ENCODE peak calls at places on chromosomes 7 and 10, in ten cellular contexts. C is H7; Y is SW480; X is ELR; P is SW 1271; I is gastrocnemius medialis; J is mesenteric fat pad; G is astrocyte of the spinal cord; E is IMR-90; K is CD8-positive, alpha-beta T cell. O is an unnamed sample.

GRCh38 chr7:5139998-5140397 is 50.0 kb upstream of the WIPI2 start:
- DNase-seq in K (no peak), E (peak; percentile 9), G (no peak), Y (no peak), C (peak; percentile 70), P (no peak), I (no peak), J (no peak), X (peak; percentile 50), O (no peak)

GRCh38 chr7:130365511-130366441 is 14.5 kb upstream of the CPA1 start:
- DNase-seq in J (no peak), K (no peak), Y (peak; percentile 88), I (peak; percentile 85), P (no peak), G (peak; percentile 96), C (peak; percentile 72), X (peak; percentile 91), E (peak; percentile 94), O (no peak)

GRCh38 chr10:69795242-69795934 is 6.3 kb upstream of the COL13A1 start:
- DNase-seq in E (no peak), X (no peak), G (no peak), K (no peak), I (no peak), Y (no peak), C (no peak), J (no peak), P (no peak), O (no peak)

GRCh38 chr10:5812283-5813090 is 747 bp downstream of the GDI2 start:
- DNase-seq in E (no peak), X (peak; percentile 50), G (peak; percentile 15), C (peak; percentile 85), K (peak; percentile 63), J (no peak), I (peak; percentile 41), Y (peak; percentile 10), P (no peak), O (no peak)

GRCh38 chr7:33981221-33981620 is 75.9 kb downstream of the BMPER start:
- DNase-seq in G (no peak), P (no peak), Y (no peak), C (no peak), E (peak; percentile 15), X (peak; percentile 50), K (no peak), J (no peak), I (no peak), O (no peak)

GRCh38 chr10:20814116-20814515 is 83.0 kb downstream of the NEBL start:
- DNase-seq in X (no peak), K (no peak), C (no peak), G (no peak), I (no peak), J (no peak), E (no peak), Y (no peak), P (no peak), O (no peak)

GRCh38 chr10:14855453-14855852 is 17.3 kb downstream of the HSPA14 start:
- DNase-seq in J (no peak), E (no peak), X (no peak), G (no peak), K (no peak), C (no peak), P (no peak), I (no peak), Y (no peak), O (no peak)

GRCh38 chr10:28470873-28471704 is 61.8 kb upstream of the WAC start:
- DNase-seq in Y (no peak), E (no peak), P (no peak), I (no peak), G (no peak), X (no peak), C (peak; percentile 19), J (no peak), K (peak; percentile 34), O (no peak)

GRCh38 chr7:139673230-139673629 is 104.6 kb downstream of the HIPK2 start:
- DNase-seq in X (no peak), J (no peak), I (no peak), K (no peak), E (no peak), C (peak; percentile 69), Y (no peak), P (no peak), G (no peak), O (no peak)

GRCh38 chr7:14403587-14403986 is 414.1 kb upstream of the ETV1 start:
- DNase-seq in Y (peak; percentile 94), G (peak; percentile 60), I (no peak), K (no peak), P (no peak), J (no peak), E (no peak), C (no peak), X (peak; percentile 30), O (no peak)

GRCh38 chr10:70119623-70120022 is 13.0 kb downstream of the AIFM2 start:
- DNase-seq in G (no peak), J (no peak), C (no peak), X (no peak), Y (no peak), I (no peak), P (no peak), E (no peak), K (no peak), O (no peak)

GRCh38 chr10:120172371-120172770 is 279.8 kb downstream of the SEC23IP start:
- DNase-seq in I (no peak), Y (no peak), K (no peak), G (peak; percentile 64), P (no peak), X (peak; percentile 8), J (no peak), C (no peak), E (no peak), O (no peak)

GRCh38 chr10:70566515-70567290 is 35.8 kb downstream of the PRF1 start:
- DNase-seq in Y (no peak), K (no peak), G (no peak), J (no peak), X (no peak), E (no peak), C (no peak), P (no peak), I (no peak), O (no peak)

O was measured in glomerular endothelial cell.